ENCODE peak calls at places on chromosomes 6 and 20, in ten cellular contexts. One of them, this sample, is unnamed.

GRCh38 chr6:139249387-139249786 is 42.4 kb downstream of the TXLNB start:
- DNase-seq in MG63: no peak
- DNase-seq in CD4-positive, CD25-positive, alpha-beta regulatory T cell: no peak
- DNase-seq in dorsolateral prefrontal cortex: no peak
- DNase-seq in hypothalamus: no peak
- DNase-seq in HFF-Myc: no peak
- DNase-seq in germinal center: no peak
- DNase-seq in stomach: no peak
- DNase-seq in T follicular helper cell: no peak
- DNase-seq in cardiac muscle cell: peak; percentile 28
- DNase-seq in this sample: no peak

GRCh38 chr20:43531091-43531443 is 23.6 kb downstream of the L3MBTL1 start:
- DNase-seq in hypothalamus: no peak
- DNase-seq in dorsolateral prefrontal cortex: no peak
- DNase-seq in HFF-Myc: no peak
- DNase-seq in germinal center: no peak
- DNase-seq in cardiac muscle cell: no peak
- DNase-seq in MG63: no peak
- DNase-seq in CD4-positive, CD25-positive, alpha-beta regulatory T cell: no peak
- DNase-seq in T follicular helper cell: no peak
- DNase-seq in stomach: no peak
- DNase-seq in this sample: no peak

GRCh38 chr6:714100-714499 is 21.2 kb upstream of the EXOC2 start:
- DNase-seq in hypothalamus: no peak
- DNase-seq in stomach: no peak
- DNase-seq in germinal center: no peak
- DNase-seq in CD4-positive, CD25-positive, alpha-beta regulatory T cell: no peak
- DNase-seq in dorsolateral prefrontal cortex: no peak
- DNase-seq in cardiac muscle cell: no peak
- DNase-seq in T follicular helper cell: no peak
- DNase-seq in MG63: no peak
- DNase-seq in HFF-Myc: no peak
- DNase-seq in this sample: no peak

GRCh38 chr6:159467473-159468041 is 225.5 kb downstream of the SOD2 start:
- DNase-seq in hypothalamus: no peak
- DNase-seq in dorsolateral prefrontal cortex: no peak
- DNase-seq in T follicular helper cell: no peak
- DNase-seq in stomach: no peak
- DNase-seq in CD4-positive, CD25-positive, alpha-beta regulatory T cell: no peak
- DNase-seq in HFF-Myc: no peak
- DNase-seq in germinal center: peak; percentile 74
- DNase-seq in cardiac muscle cell: no peak
- DNase-seq in MG63: no peak
- DNase-seq in this sample: no peak

GRCh38 chr20:8194721-8195120 is 62.7 kb downstream of the PLCB1 start:
- DNase-seq in dorsolateral prefrontal cortex: no peak
- DNase-seq in HFF-Myc: peak; percentile 17
- DNase-seq in cardiac muscle cell: no peak
- DNase-seq in CD4-positive, CD25-positive, alpha-beta regulatory T cell: no peak
- DNase-seq in hypothalamus: no peak
- DNase-seq in MG63: no peak
- DNase-seq in stomach: no peak
- DNase-seq in T follicular helper cell: no peak
- DNase-seq in germinal center: no peak
- DNase-seq in this sample: no peak

GRCh38 chr6:156634971-156635371 is 142.2 kb upstream of the ARID1B start:
- DNase-seq in HFF-Myc: no peak
- DNase-seq in dorsolateral prefrontal cortex: no peak
- DNase-seq in T follicular helper cell: no peak
- DNase-seq in germinal center: no peak
- DNase-seq in hypothalamus: no peak
- DNase-seq in stomach: no peak
- DNase-seq in CD4-positive, CD25-positive, alpha-beta regulatory T cell: no peak
- DNase-seq in MG63: no peak
- DNase-seq in cardiac muscle cell: no peak
- DNase-seq in this sample: no peak

GRCh38 chr6:165643015-165643414 is 20.0 kb downstream of the PDE10A start:
- DNase-seq in CD4-positive, CD25-positive, alpha-beta regulatory T cell: no peak
- DNase-seq in T follicular helper cell: no peak
- DNase-seq in HFF-Myc: no peak
- DNase-seq in MG63: no peak
- DNase-seq in hypothalamus: no peak
- DNase-seq in cardiac muscle cell: no peak
- DNase-seq in dorsolateral prefrontal cortex: no peak
- DNase-seq in germinal center: no peak
- DNase-seq in stomach: no peak
- DNase-seq in this sample: no peak

GRCh38 chr6:113858067-113858604 is 991 bp downstream of the MARCKS start:
- DNase-seq in germinal center: peak; percentile 38
- DNase-seq in MG63: peak; percentile 43
- DNase-seq in dorsolateral prefrontal cortex: no peak
- DNase-seq in HFF-Myc: no peak
- DNase-seq in T follicular helper cell: no peak
- DNase-seq in cardiac muscle cell: peak; percentile 54
- DNase-seq in CD4-positive, CD25-positive, alpha-beta regulatory T cell: peak; percentile 12
- DNase-seq in stomach: peak; percentile 46
- DNase-seq in hypothalamus: peak; percentile 37
- DNase-seq in this sample: peak; percentile 68

GRCh38 chr20:48789781-48790544 is 37.8 kb downstream of the PREX1 start:
- DNase-seq in MG63: no peak
- DNase-seq in cardiac muscle cell: no peak
- DNase-seq in T follicular helper cell: no peak
- DNase-seq in dorsolateral prefrontal cortex: no peak
- DNase-seq in hypothalamus: no peak
- DNase-seq in stomach: no peak
- DNase-seq in germinal center: no peak
- DNase-seq in HFF-Myc: no peak
- DNase-seq in CD4-positive, CD25-positive, alpha-beta regulatory T cell: no peak
- DNase-seq in this sample: no peak

GRCh38 chr6:2448826-2449571 is 203.6 kb upstream of the GMDS start:
- DNase-seq in stomach: peak; percentile 44
- DNase-seq in cardiac muscle cell: peak; percentile 90
- DNase-seq in CD4-positive, CD25-positive, alpha-beta regulatory T cell: no peak
- DNase-seq in T follicular helper cell: no peak
- DNase-seq in dorsolateral prefrontal cortex: no peak
- DNase-seq in HFF-Myc: peak; percentile 87
- DNase-seq in germinal center: peak; percentile 26
- DNase-seq in hypothalamus: no peak
- DNase-seq in MG63: peak; percentile 47
- DNase-seq in this sample: peak; percentile 85

GRCh38 chr6:13045676-13046075 is 282.7 kb downstream of the TBC1D7 start:
- DNase-seq in CD4-positive, CD25-positive, alpha-beta regulatory T cell: no peak
- DNase-seq in hypothalamus: no peak
- DNase-seq in germinal center: no peak
- DNase-seq in MG63: no peak
- DNase-seq in cardiac muscle cell: no peak
- DNase-seq in T follicular helper cell: no peak
- DNase-seq in dorsolateral prefrontal cortex: no peak
- DNase-seq in HFF-Myc: no peak
- DNase-seq in stomach: no peak
- DNase-seq in this sample: no peak

GRCh38 chr20:64201653-64202052 is 37.4 kb downstream of the MYT1 start:
- DNase-seq in CD4-positive, CD25-positive, alpha-beta regulatory T cell: no peak
- DNase-seq in T follicular helper cell: no peak
- DNase-seq in HFF-Myc: no peak
- DNase-seq in hypothalamus: no peak
- DNase-seq in cardiac muscle cell: no peak
- DNase-seq in germinal center: no peak
- DNase-seq in MG63: no peak
- DNase-seq in dorsolateral prefrontal cortex: no peak
- DNase-seq in stomach: no peak
- DNase-seq in this sample: no peak

GRCh38 chr20:47368301-47368700 is 11.8 kb upstream of the ZMYND8 start:
- DNase-seq in stomach: no peak
- DNase-seq in CD4-positive, CD25-positive, alpha-beta regulatory T cell: no peak
- DNase-seq in dorsolateral prefrontal cortex: no peak
- DNase-seq in hypothalamus: no peak
- DNase-seq in HFF-Myc: no peak
- DNase-seq in cardiac muscle cell: no peak
- DNase-seq in T follicular helper cell: no peak
- DNase-seq in MG63: no peak
- DNase-seq in germinal center: no peak
- DNase-seq in this sample: no peak

GRCh38 chr6:168060521-168060931 is 18.5 kb downstream of the FRMD1 start:
- DNase-seq in HFF-Myc: no peak
- DNase-seq in cardiac muscle cell: peak; percentile 91
- DNase-seq in germinal center: no peak
- DNase-seq in stomach: peak; percentile 89
- DNase-seq in MG63: peak; percentile 78
- DNase-seq in dorsolateral prefrontal cortex: peak; percentile 68
- DNase-seq in CD4-positive, CD25-positive, alpha-beta regulatory T cell: no peak
- DNase-seq in hypothalamus: peak; percentile 54
- DNase-seq in T follicular helper cell: no peak
- DNase-seq in this sample: peak; percentile 80

GRCh38 chr20:35830264-35830663 is 58.4 kb downstream of the PHF20 start:
- DNase-seq in dorsolateral prefrontal cortex: no peak
- DNase-seq in T follicular helper cell: no peak
- DNase-seq in CD4-positive, CD25-positive, alpha-beta regulatory T cell: no peak
- DNase-seq in HFF-Myc: no peak
- DNase-seq in stomach: no peak
- DNase-seq in hypothalamus: no peak
- DNase-seq in cardiac muscle cell: no peak
- DNase-seq in MG63: no peak
- DNase-seq in germinal center: no peak
- DNase-seq in this sample: no peak

GRCh38 chr6:139996253-139996834 is 621.9 kb upstream of the CITED2 start:
- DNase-seq in stomach: no peak
- DNase-seq in HFF-Myc: no peak
- DNase-seq in cardiac muscle cell: no peak
- DNase-seq in T follicular helper cell: no peak
- DNase-seq in dorsolateral prefrontal cortex: no peak
- DNase-seq in hypothalamus: no peak
- DNase-seq in CD4-positive, CD25-positive, alpha-beta regulatory T cell: no peak
- DNase-seq in MG63: no peak
- DNase-seq in germinal center: peak; percentile 3
- DNase-seq in this sample: peak; percentile 34